ENCODE peak calls at places on chromosome 18, in four cellular contexts. K is astrocyte of the spinal cord, T is upper lobe of right lung, S is M059J. R is an unnamed sample.

GRCh38 chr18:42038936-42039335 is 83.9 kb downstream of the PIK3C3 start:
- DNase-seq in T (no peak), S (peak; percentile 52), K (peak; percentile 75), R (no peak)

GRCh38 chr18:12470382-12471090 is 62.8 kb downstream of the PRELID3A start:
- DNase-seq in K (no peak), S (no peak), T (no peak), R (peak; percentile 17)

GRCh38 chr18:62663731-62664336 is 51.5 kb upstream of the PHLPP1 start:
- DNase-seq in T (peak; percentile 20), K (peak; percentile 42), S (peak; percentile 98), R (peak; percentile 2)

GRCh38 chr18:24278591-24278990 is 119.0 kb downstream of the OSBPL1A start:
- DNase-seq in T (no peak), S (no peak), K (no peak), R (no peak)

GRCh38 chr18:477565-477964 is 22.9 kb downstream of the COLEC12 start:
- DNase-seq in S (no peak), T (no peak), K (no peak), R (peak; percentile 21)

GRCh38 chr18:52531836-52532235 is 191.8 kb downstream of the DCC start:
- DNase-seq in S (no peak), T (no peak), K (no peak), R (no peak)

GRCh38 chr18:69787825-69788547 is 159.7 kb downstream of the CD226 start:
- DNase-seq in S (peak; percentile 78), T (no peak), K (peak; percentile 66), R (peak; percentile 25)

GRCh38 chr18:31677592-31677991 is 6.8 kb downstream of the B4GALT6 start:
- DNase-seq in S (no peak), T (no peak), K (no peak), R (no peak)

GRCh38 chr18:42155024-42155423 is 200.0 kb downstream of the PIK3C3 start:
- DNase-seq in K (no peak), S (no peak), T (no peak), R (no peak)

GRCh38 chr18:56861244-56861643 is 210.1 kb downstream of the WDR7 start:
- DNase-seq in T (no peak), K (no peak), S (no peak), R (no peak)

GRCh38 chr18:11570770-11571169 is 38.6 kb upstream of the SLC35G4 start:
- DNase-seq in S (peak; percentile 35), T (no peak), K (peak; percentile 9), R (no peak)

GRCh38 chr18:13811993-13812392 is 12.0 kb upstream of the MC5R start:
- DNase-seq in S (no peak), K (no peak), T (no peak), R (no peak)

GRCh38 chr18:31278609-31279071 is 39.3 kb upstream of the DSG1 start:
- DNase-seq in K (no peak), S (no peak), T (no peak), R (no peak)

GRCh38 chr18:36889316-36889715 is 60.4 kb downstream of the KIAA1328 start:
- DNase-seq in S (no peak), T (no peak), K (peak; percentile 23), R (no peak)

R was measured in keratinocyte.